ENCODE peak calls at places on chromosome 18, in eight cellular contexts. One of them, this sample, is unnamed.

GRCh38 chr18:56003009-56003408 is 415.0 kb upstream of the TCF4 start:
- DNase-seq in cardiac muscle cell: no peak
- DNase-seq in mesendoderm: peak; percentile 31
- DNase-seq in CD8-positive, alpha-beta T cell: no peak
- DNase-seq in CD4-positive, alpha-beta memory T cell: no peak
- DNase-seq in pancreas: no peak
- DNase-seq in astrocyte: no peak
- DNase-seq in sigmoid colon: no peak
- DNase-seq in this sample: no peak

GRCh38 chr18:50622320-50622719 is 62.4 kb downstream of the MAPK4 start:
- DNase-seq in cardiac muscle cell: no peak
- DNase-seq in mesendoderm: no peak
- DNase-seq in CD8-positive, alpha-beta T cell: no peak
- DNase-seq in CD4-positive, alpha-beta memory T cell: no peak
- DNase-seq in pancreas: no peak
- DNase-seq in astrocyte: no peak
- DNase-seq in sigmoid colon: no peak
- DNase-seq in this sample: no peak

GRCh38 chr18:21391074-21391673 is 149.1 kb downstream of the GREB1L start:
- DNase-seq in cardiac muscle cell: peak; percentile 6
- DNase-seq in mesendoderm: peak; percentile 70
- DNase-seq in CD8-positive, alpha-beta T cell: no peak
- DNase-seq in CD4-positive, alpha-beta memory T cell: no peak
- DNase-seq in pancreas: no peak
- DNase-seq in astrocyte: peak; percentile 75
- DNase-seq in sigmoid colon: no peak
- DNase-seq in this sample: no peak

GRCh38 chr18:25042641-25043051 is 309.3 kb downstream of the ZNF521 start:
- DNase-seq in cardiac muscle cell: peak; percentile 5
- DNase-seq in mesendoderm: peak; percentile 36
- DNase-seq in CD8-positive, alpha-beta T cell: no peak
- DNase-seq in CD4-positive, alpha-beta memory T cell: no peak
- DNase-seq in pancreas: no peak
- DNase-seq in astrocyte: no peak
- DNase-seq in sigmoid colon: no peak
- DNase-seq in this sample: no peak

GRCh38 chr18:63963610-63964256 is 6.1 kb upstream of the SERPINB8 start:
- DNase-seq in cardiac muscle cell: peak; percentile 79
- DNase-seq in mesendoderm: peak; percentile 76
- DNase-seq in CD8-positive, alpha-beta T cell: peak; percentile 53
- DNase-seq in CD4-positive, alpha-beta memory T cell: peak; percentile 61
- DNase-seq in pancreas: peak; percentile 41
- DNase-seq in astrocyte: peak; percentile 48
- DNase-seq in sigmoid colon: no peak
- DNase-seq in this sample: no peak

GRCh38 chr18:8762968-8763367 is 57.6 kb downstream of the MTCL1 start:
- DNase-seq in cardiac muscle cell: no peak
- DNase-seq in mesendoderm: no peak
- DNase-seq in CD8-positive, alpha-beta T cell: no peak
- DNase-seq in CD4-positive, alpha-beta memory T cell: no peak
- DNase-seq in pancreas: no peak
- DNase-seq in astrocyte: no peak
- DNase-seq in sigmoid colon: no peak
- DNase-seq in this sample: no peak

GRCh38 chr18:23453657-23454011 is 547 bp downstream of the RIOK3 start:
- DNase-seq in cardiac muscle cell: peak; percentile 56
- DNase-seq in mesendoderm: peak; percentile 25
- DNase-seq in CD8-positive, alpha-beta T cell: peak; percentile 17
- DNase-seq in CD4-positive, alpha-beta memory T cell: peak; percentile 38
- DNase-seq in pancreas: no peak
- DNase-seq in astrocyte: peak; percentile 69
- DNase-seq in sigmoid colon: no peak
- DNase-seq in this sample: no peak

GRCh38 chr18:23587220-23587642 is 925 bp upstream of the NPC1 start:
- DNase-seq in cardiac muscle cell: no peak
- DNase-seq in mesendoderm: peak; percentile 8
- DNase-seq in CD8-positive, alpha-beta T cell: no peak
- DNase-seq in CD4-positive, alpha-beta memory T cell: no peak
- DNase-seq in pancreas: no peak
- DNase-seq in astrocyte: no peak
- DNase-seq in sigmoid colon: no peak
- DNase-seq in this sample: no peak

GRCh38 chr18:69992776-69993175 is 45.1 kb upstream of the CD226 start:
- DNase-seq in cardiac muscle cell: no peak
- DNase-seq in mesendoderm: no peak
- DNase-seq in CD8-positive, alpha-beta T cell: no peak
- DNase-seq in CD4-positive, alpha-beta memory T cell: no peak
- DNase-seq in pancreas: no peak
- DNase-seq in astrocyte: peak; percentile 24
- DNase-seq in sigmoid colon: no peak
- DNase-seq in this sample: no peak

GRCh38 chr18:45164551-45164950 is 450.7 kb upstream of the SLC14A2 start:
- DNase-seq in cardiac muscle cell: peak; percentile 14
- DNase-seq in mesendoderm: no peak
- DNase-seq in CD8-positive, alpha-beta T cell: no peak
- DNase-seq in CD4-positive, alpha-beta memory T cell: no peak
- DNase-seq in pancreas: no peak
- DNase-seq in astrocyte: no peak
- DNase-seq in sigmoid colon: no peak
- DNase-seq in this sample: no peak

GRCh38 chr18:2881088-2881487 is 34.3 kb downstream of the EMILIN2 start:
- DNase-seq in cardiac muscle cell: peak; percentile 42
- DNase-seq in mesendoderm: peak; percentile 34
- DNase-seq in CD8-positive, alpha-beta T cell: no peak
- DNase-seq in CD4-positive, alpha-beta memory T cell: no peak
- DNase-seq in pancreas: no peak
- DNase-seq in astrocyte: no peak
- DNase-seq in sigmoid colon: no peak
- DNase-seq in this sample: no peak

GRCh38 chr18:28115149-28115550 is 61.8 kb downstream of the CDH2 start:
- DNase-seq in cardiac muscle cell: peak; percentile 82
- DNase-seq in mesendoderm: peak; percentile 91
- DNase-seq in CD8-positive, alpha-beta T cell: no peak
- DNase-seq in CD4-positive, alpha-beta memory T cell: no peak
- DNase-seq in pancreas: no peak
- DNase-seq in astrocyte: peak; percentile 99
- DNase-seq in sigmoid colon: no peak
- DNase-seq in this sample: no peak

GRCh38 chr18:61199131-61199903 is 133.9 kb upstream of the CDH20 start:
- DNase-seq in cardiac muscle cell: no peak
- DNase-seq in mesendoderm: no peak
- DNase-seq in CD8-positive, alpha-beta T cell: no peak
- DNase-seq in CD4-positive, alpha-beta memory T cell: no peak
- DNase-seq in pancreas: no peak
- DNase-seq in astrocyte: peak; percentile 71
- DNase-seq in sigmoid colon: no peak
- DNase-seq in this sample: no peak

GRCh38 chr18:28858248-28858647 is 681.3 kb upstream of the CDH2 start:
- DNase-seq in cardiac muscle cell: no peak
- DNase-seq in mesendoderm: no peak
- DNase-seq in CD8-positive, alpha-beta T cell: no peak
- DNase-seq in CD4-positive, alpha-beta memory T cell: no peak
- DNase-seq in pancreas: no peak
- DNase-seq in astrocyte: no peak
- DNase-seq in sigmoid colon: no peak
- DNase-seq in this sample: no peak

GRCh38 chr18:74226156-74226555 is 65.6 kb downstream of the CYB5A start:
- DNase-seq in cardiac muscle cell: no peak
- DNase-seq in mesendoderm: no peak
- DNase-seq in CD8-positive, alpha-beta T cell: no peak
- DNase-seq in CD4-positive, alpha-beta memory T cell: no peak
- DNase-seq in pancreas: peak; percentile 53
- DNase-seq in astrocyte: no peak
- DNase-seq in sigmoid colon: no peak
- DNase-seq in this sample: no peak

GRCh38 chr18:44725300-44726096 is 44.8 kb downstream of the SETBP1 start:
- DNase-seq in cardiac muscle cell: peak; percentile 56
- DNase-seq in mesendoderm: peak; percentile 45
- DNase-seq in CD8-positive, alpha-beta T cell: peak; percentile 28
- DNase-seq in CD4-positive, alpha-beta memory T cell: peak; percentile 62
- DNase-seq in pancreas: no peak
- DNase-seq in astrocyte: peak; percentile 53
- DNase-seq in sigmoid colon: peak; percentile 76
- DNase-seq in this sample: no peak

GRCh38 chr18:26487437-26487836 is 60.9 kb downstream of the KCTD1 start:
- DNase-seq in cardiac muscle cell: peak; percentile 41
- DNase-seq in mesendoderm: no peak
- DNase-seq in CD8-positive, alpha-beta T cell: no peak
- DNase-seq in CD4-positive, alpha-beta memory T cell: no peak
- DNase-seq in pancreas: no peak
- DNase-seq in astrocyte: peak; percentile 60
- DNase-seq in sigmoid colon: no peak
- DNase-seq in this sample: no peak

GRCh38 chr18:48782381-48782841 is 168.4 kb downstream of the SMAD7 start:
- DNase-seq in cardiac muscle cell: no peak
- DNase-seq in mesendoderm: no peak
- DNase-seq in CD8-positive, alpha-beta T cell: no peak
- DNase-seq in CD4-positive, alpha-beta memory T cell: no peak
- DNase-seq in pancreas: no peak
- DNase-seq in astrocyte: no peak
- DNase-seq in sigmoid colon: peak; percentile 81
- DNase-seq in this sample: no peak

GRCh38 chr18:14976736-14977430 is 228.9 kb downstream of the ANKRD30B start:
- DNase-seq in cardiac muscle cell: no peak
- DNase-seq in mesendoderm: peak; percentile 8
- DNase-seq in CD8-positive, alpha-beta T cell: no peak
- DNase-seq in CD4-positive, alpha-beta memory T cell: no peak
- DNase-seq in pancreas: no peak
- DNase-seq in astrocyte: no peak
- DNase-seq in sigmoid colon: no peak
- DNase-seq in this sample: no peak

GRCh38 chr18:63065172-63065571 is 254.4 kb downstream of the BCL2 start:
- DNase-seq in cardiac muscle cell: no peak
- DNase-seq in mesendoderm: no peak
- DNase-seq in CD8-positive, alpha-beta T cell: no peak
- DNase-seq in CD4-positive, alpha-beta memory T cell: no peak
- DNase-seq in pancreas: no peak
- DNase-seq in astrocyte: no peak
- DNase-seq in sigmoid colon: no peak
- DNase-seq in this sample: no peak

GRCh38 chr18:50310080-50310479 is 22.6 kb upstream of the CXXC1 start:
- DNase-seq in cardiac muscle cell: no peak
- DNase-seq in mesendoderm: no peak
- DNase-seq in CD8-positive, alpha-beta T cell: no peak
- DNase-seq in CD4-positive, alpha-beta memory T cell: no peak
- DNase-seq in pancreas: no peak
- DNase-seq in astrocyte: no peak
- DNase-seq in sigmoid colon: no peak
- DNase-seq in this sample: no peak

GRCh38 chr18:60277855-60278480 is 94.6 kb downstream of the MC4R start:
- DNase-seq in cardiac muscle cell: peak; percentile 21
- DNase-seq in mesendoderm: no peak
- DNase-seq in CD8-positive, alpha-beta T cell: no peak
- DNase-seq in CD4-positive, alpha-beta memory T cell: no peak
- DNase-seq in pancreas: no peak
- DNase-seq in astrocyte: peak; percentile 78
- DNase-seq in sigmoid colon: no peak
- DNase-seq in this sample: no peak

GRCh38 chr18:78213365-78213994 is 766.1 kb upstream of the SALL3 start:
- DNase-seq in cardiac muscle cell: no peak
- DNase-seq in mesendoderm: no peak
- DNase-seq in CD8-positive, alpha-beta T cell: no peak
- DNase-seq in CD4-positive, alpha-beta memory T cell: no peak
- DNase-seq in pancreas: no peak
- DNase-seq in astrocyte: no peak
- DNase-seq in sigmoid colon: no peak
- DNase-seq in this sample: no peak

GRCh38 chr18:37869051-37869450 is 303.5 kb upstream of the CELF4 start:
- DNase-seq in cardiac muscle cell: no peak
- DNase-seq in mesendoderm: no peak
- DNase-seq in CD8-positive, alpha-beta T cell: no peak
- DNase-seq in CD4-positive, alpha-beta memory T cell: no peak
- DNase-seq in pancreas: no peak
- DNase-seq in astrocyte: no peak
- DNase-seq in sigmoid colon: no peak
- DNase-seq in this sample: no peak

GRCh38 chr18:22694954-22695353 is 238.2 kb upstream of the RBBP8 start:
- DNase-seq in cardiac muscle cell: peak; percentile 95
- DNase-seq in mesendoderm: peak; percentile 74
- DNase-seq in CD8-positive, alpha-beta T cell: no peak
- DNase-seq in CD4-positive, alpha-beta memory T cell: no peak
- DNase-seq in pancreas: no peak
- DNase-seq in astrocyte: peak; percentile 98
- DNase-seq in sigmoid colon: peak; percentile 73
- DNase-seq in this sample: peak; percentile 7

GRCh38 chr18:67509711-67510110 is 6.8 kb downstream of the DSEL start:
- DNase-seq in cardiac muscle cell: peak; percentile 76
- DNase-seq in mesendoderm: no peak
- DNase-seq in CD8-positive, alpha-beta T cell: no peak
- DNase-seq in CD4-positive, alpha-beta memory T cell: no peak
- DNase-seq in pancreas: no peak
- DNase-seq in astrocyte: peak; percentile 74
- DNase-seq in sigmoid colon: no peak
- DNase-seq in this sample: no peak
- H3K27ac ChIP-seq in cardiac muscle cell: no peak overlapping the region
- H3K27ac ChIP-seq in mesendoderm: no peak overlapping the region
- H3K27ac ChIP-seq in CD8-positive, alpha-beta T cell: no peak overlapping the region
- H3K27ac ChIP-seq in CD4-positive, alpha-beta memory T cell: no peak overlapping the region
- H3K27ac ChIP-seq in pancreas: no peak overlapping the region
- H3K27ac ChIP-seq in astrocyte: no peak overlapping the region
- H3K27ac ChIP-seq in sigmoid colon: no peak overlapping the region
- H3K27ac ChIP-seq in this sample: no peak overlapping the region

GRCh38 chr18:46915800-46916550 is 1.3 kb downstream of the PIAS2 start:
- DNase-seq in cardiac muscle cell: no peak
- DNase-seq in mesendoderm: no peak
- DNase-seq in CD8-positive, alpha-beta T cell: no peak
- DNase-seq in CD4-positive, alpha-beta memory T cell: peak; percentile 9
- DNase-seq in pancreas: no peak
- DNase-seq in astrocyte: no peak
- DNase-seq in sigmoid colon: no peak
- DNase-seq in this sample: no peak
- H3K4me3 ChIP-seq in cardiac muscle cell: peak overlapping the region; percentile 89
- H3K4me3 ChIP-seq in mesendoderm: no peak overlapping the region
- H3K4me3 ChIP-seq in CD8-positive, alpha-beta T cell: peak overlapping the region; percentile 56
- H3K4me3 ChIP-seq in CD4-positive, alpha-beta memory T cell: peak overlapping the region; percentile 60
- H3K4me3 ChIP-seq in pancreas: no peak overlapping the region
- H3K4me3 ChIP-seq in astrocyte: peak overlapping the region; percentile 89
- H3K4me3 ChIP-seq in sigmoid colon: peak overlapping the region; percentile 50
- H3K4me3 ChIP-seq in this sample: peak overlapping the region; percentile 39

GRCh38 chr18:13619505-13620205 is 106.7 kb downstream of the FAM210A start:
- DNase-seq in cardiac muscle cell: no peak
- DNase-seq in mesendoderm: no peak
- DNase-seq in CD8-positive, alpha-beta T cell: no peak
- DNase-seq in CD4-positive, alpha-beta memory T cell: no peak
- DNase-seq in pancreas: no peak
- DNase-seq in astrocyte: no peak
- DNase-seq in sigmoid colon: peak; percentile 55
- DNase-seq in this sample: no peak
- H3K27ac ChIP-seq in cardiac muscle cell: no peak overlapping the region
- H3K27ac ChIP-seq in mesendoderm: no peak overlapping the region
- H3K27ac ChIP-seq in CD8-positive, alpha-beta T cell: no peak overlapping the region
- H3K27ac ChIP-seq in CD4-positive, alpha-beta memory T cell: no peak overlapping the region
- H3K27ac ChIP-seq in pancreas: no peak overlapping the region
- H3K27ac ChIP-seq in astrocyte: no peak overlapping the region
- H3K27ac ChIP-seq in sigmoid colon: no peak overlapping the region
- H3K27ac ChIP-seq in this sample: no peak overlapping the region

DNA sequence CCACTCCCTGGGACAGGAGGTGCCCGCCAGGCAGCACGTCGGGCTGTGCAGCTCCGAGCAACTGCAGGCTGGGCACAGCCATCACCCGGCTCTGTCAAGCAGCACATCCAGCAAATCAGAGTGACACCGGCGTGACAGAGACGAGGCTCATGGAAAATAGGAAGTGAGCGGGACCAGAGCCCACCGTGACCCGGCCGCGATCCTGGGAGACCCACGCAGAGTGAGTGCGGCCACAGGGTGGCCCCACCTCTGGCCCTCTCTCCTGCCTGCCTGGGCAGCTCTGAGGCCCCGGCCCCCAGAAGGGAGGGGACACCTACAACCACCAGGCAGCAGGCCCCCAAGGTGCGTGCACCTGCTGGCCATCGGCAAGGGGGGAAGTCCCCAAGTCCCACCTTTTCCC is 123.2 kb downstream of the ZNF516 start:
- DNase-seq in cardiac muscle cell: no peak
- DNase-seq in mesendoderm: no peak
- DNase-seq in CD8-positive, alpha-beta T cell: no peak
- DNase-seq in CD4-positive, alpha-beta memory T cell: no peak
- DNase-seq in pancreas: no peak
- DNase-seq in astrocyte: no peak
- DNase-seq in sigmoid colon: peak; percentile 61
- DNase-seq in this sample: no peak
- H3K4me3 ChIP-seq in cardiac muscle cell: no peak overlapping the region
- H3K4me3 ChIP-seq in mesendoderm: no peak overlapping the region
- H3K4me3 ChIP-seq in CD8-positive, alpha-beta T cell: no peak overlapping the region
- H3K4me3 ChIP-seq in CD4-positive, alpha-beta memory T cell: no peak overlapping the region
- H3K4me3 ChIP-seq in pancreas: no peak overlapping the region
- H3K4me3 ChIP-seq in astrocyte: no peak overlapping the region
- H3K4me3 ChIP-seq in sigmoid colon: no peak overlapping the region
- H3K4me3 ChIP-seq in this sample: no peak overlapping the region

This sample was measured in iPS DF 6.9.